ENCODE peak calls at places on chromosomes 7 and 10, in five cellular contexts. I is H1, D is K562, S is GM12878, Y is SK-N-SH. J is an unnamed sample.

GRCh38 chr7:55104123-55104522 is 85.3 kb downstream of the EGFR start:
- DNase-seq in I (no peak), D (no peak), S (no peak), Y (no peak), J (no peak)

GRCh38 chr7:2820508-2820934 is 23.6 kb downstream of the GNA12 start:
- DNase-seq in I (no peak), D (no peak), S (no peak), Y (no peak), J (peak)

GRCh38 chr7:96321041-96321669 is 743 bp downstream of the SLC25A13 start:
- DNase-seq in I (no peak), D (peak), S (peak), Y (peak), J (peak)

GRCh38 chr7:96224682-96225081 is 97.2 kb downstream of the SLC25A13 start:
- DNase-seq in I (no peak), D (peak), S (no peak), Y (peak), J (peak)

GRCh38 chr10:4371691-4372295 is 454.2 kb upstream of the AKR1E2 start:
- DNase-seq in I (no peak), D (no peak), S (no peak), Y (no peak), J (no peak)

GRCh38 chr10:14822879-14823755 is 14.7 kb downstream of the CDNF start:
- DNase-seq in I (no peak), D (peak), S (no peak), Y (peak), J (peak)

GRCh38 chr7:128827248-128827958 is 2.8 kb upstream of the FLNC start:
- DNase-seq in I (no peak), D (peak), S (no peak), Y (peak), J (no peak)

GRCh38 chr10:131825150-131825907 is 75.5 kb upstream of the PPP2R2D start:
- DNase-seq in I (no peak), D (no peak), S (no peak), Y (no peak), J (no peak)

GRCh38 chr10:50928190-50928552 is 42.7 kb upstream of the A1CF start:
- DNase-seq in I (no peak), D (no peak), S (no peak), Y (no peak), J (no peak)

GRCh38 chr10:17454181-17454800 is at the start of gene ST8SIA6:
- DNase-seq in I (no peak), D (peak), S (no peak), Y (peak), J (peak)

GRCh38 chr7:46993396-46993795 is 588.5 kb downstream of the TNS3 start:
- DNase-seq in I (no peak), D (no peak), S (no peak), Y (no peak), J (no peak)

GRCh38 chr7:27739301-27739913 is 555 bp upstream of the TAX1BP1 start:
- DNase-seq in I (no peak), D (peak), S (no peak), Y (peak), J (peak)

GRCh38 chr7:25926439-25926838 is 225.6 kb upstream of the NFE2L3 start:
- DNase-seq in I (no peak), D (no peak), S (no peak), Y (no peak), J (no peak)

GRCh38 chr10:131832056-131832685 is 68.6 kb upstream of the PPP2R2D start:
- DNase-seq in I (no peak), D (no peak), S (no peak), Y (no peak), J (no peak)

GRCh38 chr7:51021906-51022570 is 239.3 kb upstream of the GRB10 start:
- DNase-seq in I (no peak), D (no peak), S (no peak), Y (no peak), J (no peak)

GRCh38 chr7:134962270-134962669 is 24.0 kb upstream of the AGBL3 start:
- DNase-seq in I (no peak), D (no peak), S (no peak), Y (no peak), J (no peak)

GRCh38 chr10:27742926-27743735 is 2.5 kb downstream of the MKX start:
- DNase-seq in I (no peak), D (no peak), S (no peak), Y (peak), J (no peak)

GRCh38 chr7:20257212-20257611 is 40.0 kb upstream of the MACC1 start:
- DNase-seq in I (no peak), D (no peak), S (no peak), Y (no peak), J (no peak)

GRCh38 chr7:20264623-20265022 is 47.4 kb upstream of the MACC1 start:
- DNase-seq in I (no peak), D (no peak), S (no peak), Y (no peak), J (no peak)

GRCh38 chr7:20260219-20260618 is 43.0 kb upstream of the MACC1 start:
- DNase-seq in I (no peak), D (no peak), S (no peak), Y (no peak), J (no peak)
- TF ChIP-seq CHD2 in I (no peak), D (no peak), S (no peak), Y (no peak), J (no peak)

DNA sequence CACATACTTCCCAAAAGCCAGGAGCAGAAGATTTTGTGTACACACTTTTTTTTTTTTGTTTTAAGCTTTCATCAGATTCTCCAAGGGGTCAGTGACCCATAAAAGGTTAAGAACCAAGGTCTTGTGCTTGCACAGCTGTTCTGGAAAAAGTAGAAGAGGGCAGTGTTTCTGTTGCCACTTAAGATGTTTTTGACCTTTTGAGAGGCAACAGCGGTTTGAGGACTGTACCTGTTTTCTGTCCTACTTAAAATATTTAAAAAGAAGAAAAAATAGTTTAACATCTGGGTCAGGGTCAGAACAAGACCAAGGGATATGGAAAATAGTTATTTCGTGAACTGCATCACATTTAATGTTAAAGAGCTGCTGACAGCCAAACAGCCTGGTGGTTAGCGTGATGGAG is 32.9 kb downstream of the AUTS2 start:
- DNase-seq in I (no peak), D (no peak), S (no peak), Y (no peak), J (no peak)
- TF ChIP-seq CHD2 in I (no peak), D (no peak), S (no peak), Y (no peak), J (no peak)

GRCh38 chr10:110375121-110375520 is 70.4 kb upstream of the SMNDC1 start:
- DNase-seq in I (no peak), D (no peak), S (no peak), Y (no peak), J (no peak)

GRCh38 chr10:110373857-110374654 is 69.3 kb upstream of the SMNDC1 start:
- DNase-seq in I (no peak), D (no peak), S (no peak), Y (no peak), J (no peak)

GRCh38 chr10:110372656-110373055 is 67.9 kb upstream of the SMNDC1 start:
- DNase-seq in I (no peak), D (no peak), S (no peak), Y (no peak), J (peak)

GRCh38 chr10:110370005-110370404 is 65.3 kb upstream of the SMNDC1 start:
- DNase-seq in I (no peak), D (no peak), S (no peak), Y (no peak), J (no peak)

GRCh38 chr10:110373059-110373458 is 68.3 kb upstream of the SMNDC1 start:
- DNase-seq in I (no peak), D (no peak), S (no peak), Y (no peak), J (no peak)
- TF ChIP-seq CHD2 in I (no peak), D (no peak), S (no peak), Y (no peak), J (no peak)

GRCh38 chr7:38330861-38331709 is 57.6 kb upstream of the TARP start:
- DNase-seq in I (no peak), D (peak), S (no peak), Y (no peak), J (no peak)

GRCh38 chr7:38329340-38329739 is 55.9 kb upstream of the TARP start:
- DNase-seq in I (no peak), D (no peak), S (no peak), Y (no peak), J (no peak)

GRCh38 chr7:38328814-38329213 is 55.4 kb upstream of the TARP start:
- DNase-seq in I (no peak), D (no peak), S (no peak), Y (no peak), J (no peak)

GRCh38 chr7:38327597-38327996 is 54.2 kb upstream of the TARP start:
- DNase-seq in I (no peak), D (no peak), S (no peak), Y (no peak), J (no peak)

DNA sequence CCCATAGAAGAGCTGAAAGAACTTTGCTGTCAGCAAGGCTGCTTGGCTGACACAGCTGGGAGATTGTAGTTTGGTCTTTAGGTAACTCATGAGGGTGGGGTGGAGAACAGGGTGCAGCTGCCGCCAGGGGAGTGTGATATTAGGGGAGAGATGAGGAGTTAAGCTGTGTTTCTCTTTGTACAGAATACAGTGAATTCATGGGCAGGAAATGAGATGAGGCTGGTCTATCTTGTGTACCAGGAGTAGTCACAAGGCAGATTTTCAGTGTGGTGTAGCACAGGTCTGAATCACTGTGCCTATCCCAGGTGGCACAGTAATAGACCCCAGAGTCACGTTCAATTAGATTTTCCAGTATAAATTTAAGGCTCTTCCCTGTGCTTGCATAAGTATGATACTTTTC is 56.6 kb upstream of the TARP start:
- DNase-seq in I (no peak), D (no peak), S (no peak), Y (no peak), J (no peak)
- TF ChIP-seq CHD2 in I (no peak), D (no peak), S (no peak), Y (no peak), J (no peak)